ENCODE peak calls at places on chromosomes 7 and 10, in four cellular contexts. One of them, this sample, is unnamed.

GRCh38 chr10:17950726-17951125 is 992 bp upstream of the SLC39A12 start:
- DNase-seq in GM12878: no peak
- DNase-seq in H1: no peak
- DNase-seq in PC-9: no peak
- DNase-seq in this sample: no peak

GRCh38 chr10:112842832-112843360 is 107.2 kb upstream of the TCF7L2 start:
- DNase-seq in GM12878: peak; percentile 25
- DNase-seq in H1: no peak
- DNase-seq in PC-9: no peak
- DNase-seq in this sample: no peak

GRCh38 chr7:103445228-103446020 is 583 bp downstream of the SLC26A5 start:
- DNase-seq in GM12878: no peak
- DNase-seq in H1: no peak
- DNase-seq in PC-9: no peak
- DNase-seq in this sample: no peak

GRCh38 chr7:91566333-91566732 is 302.1 kb downstream of the FZD1 start:
- DNase-seq in H1: no peak
- DNase-seq in GM12878: no peak
- DNase-seq in PC-9: no peak
- DNase-seq in this sample: peak; percentile 22

GRCh38 chr10:50471583-50471975 is 152.2 kb downstream of the SGMS1 start:
- DNase-seq in GM12878: no peak
- DNase-seq in H1: no peak
- DNase-seq in PC-9: no peak
- DNase-seq in this sample: no peak

GRCh38 chr7:151306860-151307259 is 34.8 kb upstream of the NUB1 start:
- DNase-seq in H1: no peak
- DNase-seq in GM12878: no peak
- DNase-seq in PC-9: no peak
- DNase-seq in this sample: no peak

GRCh38 chr10:77905086-77905735 is 21.3 kb downstream of the DLG5 start:
- DNase-seq in GM12878: no peak
- DNase-seq in PC-9: no peak
- DNase-seq in H1: no peak
- DNase-seq in this sample: no peak

GRCh38 chr10:30736685-30737232 is 107.2 kb upstream of the LYZL2 start:
- DNase-seq in H1: no peak
- DNase-seq in PC-9: peak; percentile 44
- DNase-seq in GM12878: peak; percentile 94
- DNase-seq in this sample: no peak

GRCh38 chr7:35707422-35707821 is 12.5 kb upstream of the HERPUD2 start:
- DNase-seq in H1: no peak
- DNase-seq in PC-9: no peak
- DNase-seq in GM12878: no peak
- DNase-seq in this sample: no peak

GRCh38 chr7:106041140-106041717 is 70.9 kb downstream of the SYPL1 start:
- DNase-seq in H1: no peak
- DNase-seq in GM12878: no peak
- DNase-seq in PC-9: peak; percentile 48
- DNase-seq in this sample: no peak

GRCh38 chr10:33031171-33031570 is 73.1 kb upstream of the ITGB1 start:
- DNase-seq in GM12878: no peak
- DNase-seq in H1: no peak
- DNase-seq in PC-9: no peak
- DNase-seq in this sample: no peak

GRCh38 chr10:118804262-118804773 is 49.5 kb upstream of the CACUL1 start:
- DNase-seq in GM12878: no peak
- DNase-seq in H1: no peak
- DNase-seq in PC-9: no peak
- DNase-seq in this sample: no peak

GRCh38 chr7:147245274-147245673 is 1128.7 kb downstream of the CNTNAP2 start:
- DNase-seq in PC-9: peak; percentile 20
- DNase-seq in H1: peak; percentile 25
- DNase-seq in GM12878: no peak
- DNase-seq in this sample: no peak

GRCh38 chr10:98172073-98172472 is 37.6 kb downstream of the R3HCC1L start:
- DNase-seq in GM12878: no peak
- DNase-seq in H1: no peak
- DNase-seq in PC-9: no peak
- DNase-seq in this sample: no peak

GRCh38 chr10:62661143-62661542 is 143.4 kb upstream of the ADO start:
- DNase-seq in GM12878: no peak
- DNase-seq in PC-9: no peak
- DNase-seq in H1: no peak
- DNase-seq in this sample: no peak

GRCh38 chr10:45224219-45224841 is 91.1 kb downstream of the OR13A1 start:
- DNase-seq in GM12878: no peak
- DNase-seq in H1: no peak
- DNase-seq in PC-9: no peak
- DNase-seq in this sample: no peak

GRCh38 chr7:157497744-157498541 is 161.1 kb downstream of the DNAJB6 start:
- DNase-seq in GM12878: no peak
- DNase-seq in H1: no peak
- DNase-seq in PC-9: no peak
- DNase-seq in this sample: no peak

GRCh38 chr7:50962281-50962883 is 179.7 kb upstream of the GRB10 start:
- DNase-seq in GM12878: no peak
- DNase-seq in H1: no peak
- DNase-seq in PC-9: no peak
- DNase-seq in this sample: no peak

GRCh38 chr7:24963218-24963617 is 16.8 kb downstream of the OSBPL3 start:
- DNase-seq in PC-9: no peak
- DNase-seq in GM12878: peak; percentile 88
- DNase-seq in H1: no peak
- DNase-seq in this sample: no peak

GRCh38 chr10:31263903-31264302 is 55.1 kb upstream of the ZEB1 start:
- DNase-seq in PC-9: no peak
- DNase-seq in GM12878: no peak
- DNase-seq in H1: no peak
- DNase-seq in this sample: no peak

GRCh38 chr10:30749368-30749767 is 119.8 kb upstream of the LYZL2 start:
- DNase-seq in H1: no peak
- DNase-seq in PC-9: no peak
- DNase-seq in GM12878: no peak
- DNase-seq in this sample: no peak

GRCh38 chr7:72321081-72321480 is 91.1 kb downstream of the CALN1 start:
- DNase-seq in H1: no peak
- DNase-seq in PC-9: no peak
- DNase-seq in GM12878: no peak
- DNase-seq in this sample: no peak

GRCh38 chr10:73864229-73864628 is 10.1 kb downstream of the CAMK2G start:
- DNase-seq in GM12878: no peak
- DNase-seq in H1: no peak
- DNase-seq in PC-9: no peak
- DNase-seq in this sample: no peak

GRCh38 chr10:130847170-130847569 is 464.4 kb downstream of the TCERG1L start:
- DNase-seq in GM12878: no peak
- DNase-seq in PC-9: no peak
- DNase-seq in H1: no peak
- DNase-seq in this sample: no peak

GRCh38 chr7:32957326-32958045 is at the start of gene FKBP9:
- DNase-seq in GM12878: no peak
- DNase-seq in H1: no peak
- DNase-seq in PC-9: peak; percentile 97
- DNase-seq in this sample: no peak

GRCh38 chr7:57363321-57363720 is 86.7 kb upstream of the ZNF716 start:
- DNase-seq in GM12878: no peak
- DNase-seq in H1: no peak
- DNase-seq in PC-9: no peak
- DNase-seq in this sample: no peak

GRCh38 chr10:122713091-122713885 is 13.6 kb upstream of the C10orf120 start:
- DNase-seq in GM12878: no peak
- DNase-seq in PC-9: no peak
- DNase-seq in H1: no peak
- DNase-seq in this sample: no peak
- TF ChIP-seq EZH2 in GM12878: no peak
- TF ChIP-seq EZH2 in PC-9: no peak
- TF ChIP-seq EZH2 in H1: no peak
- TF ChIP-seq EZH2 in this sample: no peak

GRCh38 chr10:100713049-100713858 is 32.1 kb upstream of the PAX2 start:
- DNase-seq in GM12878: no peak
- DNase-seq in PC-9: no peak
- DNase-seq in H1: no peak
- DNase-seq in this sample: no peak
- TF ChIP-seq EZH2 in GM12878: no peak
- TF ChIP-seq EZH2 in PC-9: no peak
- TF ChIP-seq EZH2 in H1: peak; percentile 86
- TF ChIP-seq EZH2 in this sample: no peak

DNA sequence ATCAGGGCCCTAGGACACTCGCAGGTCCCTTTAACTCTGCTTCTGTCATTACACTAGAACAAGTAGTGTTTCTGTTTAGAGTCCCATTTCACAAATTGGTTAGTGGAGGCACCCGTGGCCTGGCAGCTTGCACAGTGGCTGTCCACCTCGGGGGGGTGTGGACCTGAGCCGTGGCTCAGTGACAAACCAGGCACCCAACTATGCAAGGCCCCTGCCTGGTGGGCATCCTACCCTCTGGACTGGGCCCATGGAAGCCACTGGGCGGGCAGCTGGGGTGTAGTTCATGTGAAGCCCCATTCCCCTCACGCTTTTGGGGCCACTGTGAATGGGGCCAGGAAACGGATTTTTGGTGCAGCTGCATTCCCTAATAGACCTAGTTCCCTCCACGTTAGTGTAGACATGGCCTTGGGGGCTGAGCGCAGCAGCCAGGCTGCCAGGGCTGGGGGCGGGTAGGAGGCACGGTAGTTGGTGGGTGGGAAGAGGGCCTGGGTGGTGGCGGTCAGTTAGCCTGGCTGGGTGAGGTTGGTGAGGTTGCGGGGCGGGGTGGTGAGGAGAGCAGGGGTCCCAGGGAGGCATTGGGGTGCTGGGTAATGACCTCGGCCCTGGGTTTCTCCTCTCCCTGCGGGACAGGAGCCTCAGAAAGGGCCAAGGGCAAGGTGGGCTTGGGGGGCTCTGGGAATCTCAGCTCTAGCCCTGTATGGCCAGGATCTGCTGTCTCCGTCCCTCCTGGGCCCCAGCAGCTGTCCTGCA is 18.7 kb downstream of the ZNF316 start:
- DNase-seq in PC-9: no peak
- DNase-seq in GM12878: no peak
- DNase-seq in H1: no peak
- DNase-seq in this sample: no peak
- TF ChIP-seq EZH2 in PC-9: no peak
- TF ChIP-seq EZH2 in GM12878: no peak
- TF ChIP-seq EZH2 in H1: no peak
- TF ChIP-seq EZH2 in this sample: no peak

GRCh38 chr7:136865777-136866176 is 2.7 kb upstream of the CHRM2 start:
- DNase-seq in GM12878: no peak
- DNase-seq in H1: no peak
- DNase-seq in PC-9: no peak
- DNase-seq in this sample: no peak

GRCh38 chr7:136868496-136869005 is at the start of gene CHRM2:
- DNase-seq in PC-9: no peak
- DNase-seq in GM12878: no peak
- DNase-seq in H1: no peak
- DNase-seq in this sample: no peak

GRCh38 chr7:136869991-136870798 is 1.7 kb downstream of the CHRM2 start:
- DNase-seq in GM12878: no peak
- DNase-seq in H1: no peak
- DNase-seq in PC-9: no peak
- DNase-seq in this sample: no peak

GRCh38 chr7:136870799-136871487 is 2.5 kb downstream of the CHRM2 start:
- DNase-seq in PC-9: no peak
- DNase-seq in H1: no peak
- DNase-seq in GM12878: no peak
- DNase-seq in this sample: no peak

GRCh38 chr7:136869006-136869961 is 832 bp downstream of the CHRM2 start:
- DNase-seq in H1: no peak
- DNase-seq in PC-9: no peak
- DNase-seq in GM12878: no peak
- DNase-seq in this sample: no peak
- TF ChIP-seq EZH2 in H1: peak; percentile 79
- TF ChIP-seq EZH2 in PC-9: no peak
- TF ChIP-seq EZH2 in GM12878: no peak
- TF ChIP-seq EZH2 in this sample: no peak

GRCh38 chr7:20784311-20785210 is 2.1 kb downstream of the SP8 start:
- DNase-seq in H1: no peak
- DNase-seq in PC-9: no peak
- DNase-seq in GM12878: no peak
- DNase-seq in this sample: no peak

GRCh38 chr7:20785211-20786048 is 1.3 kb downstream of the SP8 start:
- DNase-seq in GM12878: no peak
- DNase-seq in H1: no peak
- DNase-seq in PC-9: no peak
- DNase-seq in this sample: no peak

GRCh38 chr7:20786049-20786412 is 655 bp downstream of the SP8 start:
- DNase-seq in GM12878: no peak
- DNase-seq in PC-9: no peak
- DNase-seq in H1: no peak
- DNase-seq in this sample: no peak

GRCh38 chr7:20783131-20783715 is 3.5 kb downstream of the SP8 start:
- DNase-seq in H1: no peak
- DNase-seq in PC-9: no peak
- DNase-seq in GM12878: no peak
- DNase-seq in this sample: no peak

GRCh38 chr7:20783716-20784310 is 2.9 kb downstream of the SP8 start:
- DNase-seq in PC-9: no peak
- DNase-seq in H1: no peak
- DNase-seq in GM12878: no peak
- DNase-seq in this sample: no peak
- TF ChIP-seq EZH2 in PC-9: no peak
- TF ChIP-seq EZH2 in H1: no peak
- TF ChIP-seq EZH2 in GM12878: no peak
- TF ChIP-seq EZH2 in this sample: peak; percentile 48

DNA sequence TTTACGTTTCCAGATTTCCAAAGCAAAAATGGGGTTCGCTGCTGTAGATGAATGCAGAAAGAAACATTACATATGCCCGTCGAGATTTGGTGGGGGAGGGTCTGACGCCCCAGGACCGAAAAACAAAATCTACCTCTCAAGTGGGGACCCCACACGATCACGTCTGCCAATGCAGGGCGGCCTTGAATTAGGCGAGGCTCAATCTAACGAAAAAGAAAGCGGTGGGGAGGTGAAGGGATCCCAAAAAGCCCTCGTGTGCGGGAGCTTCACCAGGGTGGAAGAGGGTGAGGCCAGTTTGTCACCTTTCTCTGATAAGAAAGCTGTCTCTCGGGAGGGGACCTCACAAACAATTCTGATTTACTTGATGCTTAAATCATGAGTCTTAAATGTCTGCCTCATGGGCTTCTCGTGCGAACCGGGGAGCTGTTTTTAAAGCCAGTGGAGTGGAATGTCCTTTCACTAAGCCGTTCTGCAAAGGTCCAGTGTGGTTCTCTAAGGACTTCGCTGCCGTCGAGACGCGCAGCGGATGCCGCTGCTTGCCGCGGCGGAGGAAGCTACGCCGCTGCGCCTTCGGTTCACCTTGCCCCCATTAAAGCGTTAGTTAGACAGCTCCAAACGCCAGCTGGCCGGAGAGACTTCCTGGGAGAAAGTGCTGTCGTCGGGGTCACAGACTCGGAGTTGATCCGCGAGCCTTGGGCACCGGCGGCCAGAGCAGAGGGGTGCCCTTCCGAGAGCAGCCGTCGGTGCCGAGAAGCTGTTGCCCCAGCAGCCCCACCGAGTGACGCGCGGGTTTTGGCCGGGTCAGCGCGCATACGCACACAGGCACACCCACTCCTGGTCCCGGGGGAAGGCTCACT is 1.5 kb upstream of the HMX3 start:
- DNase-seq in H1: no peak
- DNase-seq in GM12878: no peak
- DNase-seq in PC-9: no peak
- DNase-seq in this sample: no peak
- TF ChIP-seq EZH2 in H1: peak; percentile 97
- TF ChIP-seq EZH2 in GM12878: no peak
- TF ChIP-seq EZH2 in PC-9: no peak
- TF ChIP-seq EZH2 in this sample: no peak

This sample was measured in SK-N-MC.